ENCODE peak calls at places on chromosomes 13 and 19, in eight cellular contexts. V, I, N, W, M, X, L and O are unnamed samples.

GRCh38 chr19:39341122-39341719 is 1.0 kb upstream of the SAMD4B start:
- DNase-seq in X (no peak), N (no peak), L (peak), V (no peak), W (peak), M (no peak), I (peak), O (no peak)

GRCh38 chr19:55711719-55712118 is 26.5 kb downstream of the NLRP9 start:
- DNase-seq in L (no peak), W (no peak), I (no peak), N (no peak), V (no peak), X (no peak), M (no peak), O (no peak)

GRCh38 chr13:97468331-97468730 is 34.4 kb downstream of the RAP2A start:
- DNase-seq in V (no peak), L (no peak), M (no peak), N (no peak), X (no peak), W (no peak), I (no peak), O (no peak)

GRCh38 chr13:84933797-84934196 is 865.4 kb downstream of the SLITRK6 start:
- DNase-seq in V (no peak), L (no peak), N (no peak), W (no peak), I (no peak), X (no peak), M (no peak), O (no peak)

GRCh38 chr13:65808061-65808460 is 1422.1 kb downstream of the PCDH9 start:
- DNase-seq in V (no peak), M (no peak), I (no peak), N (no peak), W (peak), L (no peak), X (peak), O (no peak)

GRCh38 chr13:23161176-23161825 is 19.5 kb upstream of the SGCG start:
- DNase-seq in I (no peak), V (no peak), L (no peak), W (no peak), X (no peak), M (no peak), N (no peak), O (no peak)

GRCh38 chr19:16062789-16063188 is 13.5 kb upstream of the TPM4 start:
- DNase-seq in L (peak), N (no peak), I (no peak), M (no peak), W (no peak), V (no peak), X (no peak), O (no peak)

GRCh38 chr13:51451467-51452390 is 1.1 kb downstream of the INTS6 start:
- DNase-seq in L (peak), X (peak), M (peak), V (no peak), N (peak), I (peak), W (peak), O (no peak)

GRCh38 chr19:2796659-2797266 is 11.5 kb downstream of the THOP1 start:
- DNase-seq in L (no peak), X (no peak), N (no peak), I (no peak), V (no peak), W (no peak), M (no peak), O (no peak)

GRCh38 chr19:6678690-6679109 is 8.7 kb upstream of the TNFSF14 start:
- DNase-seq in X (no peak), M (peak), I (no peak), N (no peak), V (no peak), L (no peak), W (peak), O (no peak)

GRCh38 chr13:46492946-46493345 is 60.0 kb upstream of the LRCH1 start:
- DNase-seq in X (peak), W (peak), M (peak), N (no peak), L (no peak), V (no peak), I (no peak), O (no peak)

GRCh38 chr13:110126391-110126961 is 180.5 kb downstream of the COL4A1 start:
- DNase-seq in W (peak), I (no peak), L (no peak), X (peak), V (peak), N (peak), M (peak), O (peak)

GRCh38 chr13:33519561-33520479 is 234.3 kb upstream of the STARD13 start:
- DNase-seq in W (peak), L (no peak), I (no peak), N (no peak), M (peak), X (peak), V (peak), O (peak)

GRCh38 chr19:57566396-57567256 is 7.0 kb upstream of the ZNF550 start:
- DNase-seq in M (peak), X (peak), L (no peak), N (no peak), I (no peak), V (no peak), W (peak), O (no peak)

GRCh38 chr19:30696514-30696913 is 324.3 kb downstream of the ZNF536 start:
- DNase-seq in V (no peak), X (no peak), W (no peak), L (no peak), I (no peak), M (no peak), N (peak), O (no peak)
- TF ChIP-seq CTCF in V (peak), X (peak), W (peak), L (no peak), I (peak), M (no peak), N (peak), O (peak)

GRCh38 chr19:48511800-48512503 is at the start of gene LMTK3:
- DNase-seq in L (no peak), I (no peak), W (peak), V (no peak), M (no peak), X (no peak), N (no peak), O (no peak)

GRCh38 chr19:48510421-48511268 is 990 bp downstream of the LMTK3 start:
- DNase-seq in I (peak), L (peak), N (peak), M (no peak), V (no peak), W (peak), X (peak), O (no peak)

GRCh38 chr19:48512504-48513288 is 1.1 kb upstream of the LMTK3 start:
- DNase-seq in W (no peak), I (no peak), N (no peak), L (no peak), M (no peak), X (no peak), V (no peak), O (no peak)

GRCh38 chr19:48509467-48510194 is 2.0 kb downstream of the LMTK3 start:
- DNase-seq in M (no peak), V (no peak), L (no peak), X (no peak), N (no peak), W (no peak), I (no peak), O (no peak)

DNA sequence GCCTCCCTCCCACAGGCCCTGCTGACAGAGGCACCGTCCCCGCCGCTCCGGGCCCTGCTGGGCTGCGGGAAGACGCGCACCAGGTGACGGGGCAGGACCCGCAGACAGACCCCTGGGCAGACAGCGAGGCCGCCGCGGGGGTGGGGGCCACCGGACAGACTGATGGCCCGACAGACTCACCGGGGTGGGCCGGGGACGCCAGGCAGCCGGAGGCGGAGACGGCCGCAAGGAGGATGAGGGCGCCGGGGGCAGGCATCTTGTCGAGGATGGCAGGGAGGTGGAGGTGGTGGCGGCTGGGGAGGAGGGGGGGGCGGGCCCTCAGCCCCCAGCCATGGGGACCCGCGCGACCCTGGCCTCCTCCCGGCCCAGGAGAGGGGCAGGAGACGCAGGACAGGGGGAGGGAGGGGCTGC is 309 bp downstream of the LMTK3 start:
- DNase-seq in X (no peak), W (no peak), N (no peak), I (no peak), V (no peak), M (no peak), L (no peak), O (no peak)
- H3K4me3 ChIP-seq in X (no peak), W (no peak), N (no peak), I (no peak), V (peak), M (no peak), L (no peak), O (peak)

GRCh38 chr19:33407716-33408115 is 34.2 kb downstream of the CEBPG start:
- DNase-seq in X (no peak), W (no peak), I (no peak), N (no peak), M (no peak), L (no peak), V (no peak), O (no peak)

GRCh38 chr19:33408116-33408515 is 34.6 kb downstream of the CEBPG start:
- DNase-seq in L (no peak), I (no peak), V (no peak), X (no peak), N (no peak), M (no peak), W (no peak), O (no peak)

GRCh38 chr19:33406521-33407139 is 33.1 kb downstream of the CEBPG start:
- DNase-seq in X (peak), W (peak), N (peak), L (peak), M (peak), V (no peak), I (peak), O (no peak)

GRCh38 chr19:33405491-33406461 is 32.3 kb downstream of the CEBPG start:
- DNase-seq in N (peak), V (no peak), M (no peak), X (no peak), I (no peak), L (no peak), W (no peak), O (no peak)

GRCh38 chr19:33407140-33407551 is 33.6 kb downstream of the CEBPG start:
- DNase-seq in N (no peak), V (no peak), I (no peak), W (no peak), M (no peak), X (no peak), L (no peak), O (no peak)
- TF ChIP-seq CTCF in N (no peak), V (no peak), I (peak), W (no peak), M (no peak), X (no peak), L (no peak), O (no peak)

GRCh38 chr19:18896421-18896841 is 473 bp upstream of the CERS1 start:
- DNase-seq in V (no peak), M (peak), X (no peak), I (no peak), N (no peak), L (no peak), W (peak), O (no peak)
- H3K4me3 ChIP-seq in V (peak), M (no peak), X (no peak), I (no peak), N (no peak), L (no peak), W (no peak), O (peak)

DNA sequence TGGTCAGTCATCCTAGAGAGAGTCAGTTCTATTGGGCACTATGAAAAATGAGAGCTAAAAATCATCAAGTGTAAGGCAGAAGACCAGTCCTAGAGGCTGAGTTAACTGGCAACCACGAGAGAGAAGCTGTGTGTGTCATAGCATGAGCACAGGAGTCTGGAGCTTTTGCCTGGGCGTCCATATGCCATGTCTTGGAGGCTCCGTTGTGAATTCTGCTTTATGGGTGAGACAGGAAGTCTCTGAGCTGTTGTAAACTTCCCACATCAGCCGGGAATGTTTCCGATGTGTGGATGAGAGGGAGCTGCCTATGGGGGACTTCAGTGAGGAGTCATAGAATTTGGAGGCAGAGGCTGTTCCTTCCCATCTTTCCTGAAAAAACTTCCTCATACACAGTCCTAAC is 120.0 kb downstream of the ITGBL1 start:
- DNase-seq in L (no peak), M (no peak), V (no peak), N (no peak), W (no peak), I (no peak), X (no peak), O (no peak)
- TF ChIP-seq CTCF in L (no peak), M (no peak), V (no peak), N (no peak), W (no peak), I (no peak), X (no peak), O (no peak)

DNA sequence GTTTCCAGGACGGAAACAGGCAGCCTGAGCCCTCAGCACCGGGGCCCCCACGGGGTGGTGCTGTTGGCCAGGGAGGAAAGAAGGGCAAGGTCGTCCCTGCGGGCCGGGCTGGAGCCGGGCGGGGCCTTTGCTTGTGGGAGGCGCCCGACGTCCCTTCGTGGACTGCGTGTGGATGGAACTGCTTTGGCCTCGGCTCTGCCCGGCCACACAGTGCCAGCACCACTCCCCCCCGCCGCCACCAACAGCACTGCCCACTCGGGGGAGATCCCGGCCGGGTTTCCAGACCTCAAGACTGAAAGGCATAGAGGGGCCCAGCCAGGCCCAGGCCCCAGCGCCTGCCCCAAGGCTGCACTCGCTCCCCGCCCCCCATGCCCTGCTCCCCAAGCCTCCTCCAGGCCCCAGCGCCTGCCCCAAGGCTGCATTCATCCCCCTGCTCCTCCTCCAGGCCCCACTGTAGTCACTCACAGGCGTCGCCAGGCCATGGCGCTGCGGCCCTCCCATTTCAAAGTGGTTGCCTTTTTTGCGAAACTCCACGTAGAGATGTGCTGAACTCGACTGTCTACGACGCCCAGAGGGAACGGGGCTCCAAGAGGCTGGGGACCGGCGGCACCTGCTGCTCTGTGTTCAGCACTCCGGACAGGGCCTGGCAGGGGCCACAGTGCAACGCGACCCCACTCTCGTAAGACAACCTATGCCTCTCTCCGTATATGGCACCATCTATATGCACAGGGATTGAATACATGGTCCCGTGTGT is 22.5 kb downstream of the C13orf46 start:
- DNase-seq in X (peak), I (peak), M (peak), W (peak), N (peak), V (no peak), L (peak), O (no peak)
- H3K4me3 ChIP-seq in X (no peak), I (no peak), M (no peak), W (no peak), N (no peak), V (no peak), L (no peak), O (no peak)

DNA sequence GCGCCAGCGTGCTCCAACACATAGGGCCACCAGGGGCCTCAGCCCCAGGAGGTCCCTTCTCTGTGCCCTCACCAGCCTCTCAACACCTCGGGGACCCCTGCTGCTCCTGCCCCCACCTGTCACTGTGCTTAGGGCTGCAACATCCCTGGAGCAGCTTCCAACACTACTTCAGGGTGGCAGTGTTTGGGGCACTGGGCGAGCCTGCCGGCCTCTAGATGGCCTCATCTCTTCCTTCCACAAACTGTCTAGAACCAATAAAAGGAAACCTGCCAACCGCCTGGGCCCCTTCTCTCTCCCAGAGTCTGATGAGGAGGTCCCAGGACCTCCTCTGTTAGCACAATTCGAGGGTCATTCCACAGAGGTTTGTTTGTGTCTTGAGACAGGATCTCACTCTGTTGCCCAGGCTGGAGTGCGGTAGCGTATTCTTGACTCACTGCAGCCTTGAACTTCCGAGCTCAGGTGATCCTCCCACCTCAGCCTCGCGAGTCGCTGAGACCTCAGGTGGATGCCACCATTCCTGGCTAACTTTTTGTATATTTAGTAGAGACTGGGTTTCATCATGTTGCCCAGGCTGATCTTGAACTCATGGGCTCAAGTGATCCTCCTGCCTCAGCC is 10.1 kb upstream of the SHD start:
- DNase-seq in X (no peak), N (no peak), L (no peak), W (no peak), M (no peak), V (no peak), I (no peak), O (no peak)
- TF ChIP-seq CTCF in X (no peak), N (no peak), L (no peak), W (no peak), M (no peak), V (no peak), I (no peak), O (no peak)

GRCh38 chr13:112968380-112968909 is 569 bp upstream of the MCF2L start:
- DNase-seq in X (no peak), V (no peak), W (no peak), I (peak), N (no peak), L (peak), M (no peak), O (no peak)
- H3K4me3 ChIP-seq in X (no peak), V (no peak), W (no peak), I (peak), N (peak), L (peak), M (no peak), O (no peak)